ENCODE peak calls at places on chromosome 10, in eight cellular contexts. H is gastrocnemius medialis, U is A549, N is coronary artery, R is mucosa of descending colon, I is spleen, V is HFF-Myc, O is IMR-90. S is an unnamed sample.

GRCh38 chr10:61842755-61843497 is 58.6 kb upstream of the ARID5B start:
- DNase-seq in H (no peak), U (no peak), N (no peak), R (no peak), I (no peak), V (no peak), O (peak), S (no peak)

GRCh38 chr10:12196531-12197211 is 683 bp downstream of the CDC123 start:
- DNase-seq in H (no peak), U (no peak), N (no peak), R (no peak), I (no peak), V (no peak), O (no peak), S (no peak)

GRCh38 chr10:100743626-100744135 is 1.7 kb upstream of the PAX2 start:
- DNase-seq in H (peak), U (peak), N (no peak), R (peak), I (no peak), V (peak), O (peak), S (peak)

GRCh38 chr10:132146271-132146671 is 40.5 kb upstream of the DPYSL4 start:
- DNase-seq in H (no peak), U (no peak), N (no peak), R (no peak), I (peak), V (no peak), O (no peak), S (no peak)

GRCh38 chr10:124721295-124722052 is 22.7 kb downstream of the FAM53B start:
- DNase-seq in H (peak), U (no peak), N (no peak), R (no peak), I (peak), V (no peak), O (no peak), S (no peak)

GRCh38 chr10:27319752-27320561 is 79.4 kb upstream of the ACBD5 start:
- DNase-seq in H (peak), U (peak), N (no peak), R (peak), I (peak), V (no peak), O (peak), S (peak)

GRCh38 chr10:31011017-31011659 is 20.5 kb downstream of the ZNF438 start:
- DNase-seq in H (peak), U (no peak), N (no peak), R (peak), I (no peak), V (no peak), O (no peak), S (no peak)

GRCh38 chr10:79937256-79937635 is 11.7 kb downstream of the SFTPD start:
- DNase-seq in H (no peak), U (no peak), N (peak), R (no peak), I (no peak), V (no peak), O (no peak), S (no peak)

GRCh38 chr10:91006001-91006751 is 85.3 kb upstream of the ANKRD1 start:
- DNase-seq in H (peak), U (peak), N (no peak), R (peak), I (peak), V (peak), O (peak), S (peak)

GRCh38 chr10:31146496-31147219 is 115.0 kb upstream of the ZNF438 start:
- DNase-seq in H (no peak), U (peak), N (no peak), R (peak), I (no peak), V (no peak), O (peak), S (peak)

GRCh38 chr10:113292086-113292485 is 260.8 kb upstream of the HABP2 start:
- DNase-seq in H (no peak), U (no peak), N (no peak), R (no peak), I (no peak), V (no peak), O (no peak), S (no peak)

GRCh38 chr10:126397640-126398382 is 9.5 kb upstream of the ADAM12 start:
- DNase-seq in H (no peak), U (peak), N (no peak), R (no peak), I (no peak), V (peak), O (peak), S (peak)

GRCh38 chr10:84948644-84949043 is 620.3 kb downstream of the CCSER2 start:
- DNase-seq in H (no peak), U (no peak), N (no peak), R (no peak), I (no peak), V (no peak), O (no peak), S (no peak)

GRCh38 chr10:44890721-44891550 is 20.2 kb upstream of the TMEM72 start:
- DNase-seq in H (no peak), U (no peak), N (no peak), R (peak), I (no peak), V (no peak), O (no peak), S (no peak)

GRCh38 chr10:132279873-132280645 is 27.7 kb downstream of the STK32C start:
- DNase-seq in H (no peak), U (no peak), N (no peak), R (no peak), I (peak), V (no peak), O (no peak), S (no peak)

GRCh38 chr10:94279835-94280709 is 82.7 kb downstream of the NOC3L start:
- DNase-seq in H (no peak), U (peak), N (no peak), R (peak), I (peak), V (peak), O (peak), S (no peak)

GRCh38 chr10:35554036-35554435 is 51.1 kb upstream of the GJD4 start:
- DNase-seq in H (no peak), U (no peak), N (no peak), R (no peak), I (no peak), V (no peak), O (no peak), S (no peak)

GRCh38 chr10:35555962-35556930 is 48.9 kb upstream of the GJD4 start:
- DNase-seq in H (peak), U (no peak), N (no peak), R (no peak), I (no peak), V (no peak), O (no peak), S (no peak)

GRCh38 chr10:35552622-35553342 is 52.4 kb upstream of the GJD4 start:
- DNase-seq in H (no peak), U (no peak), N (no peak), R (no peak), I (no peak), V (no peak), O (peak), S (no peak)

GRCh38 chr10:35559416-35559815 is 45.7 kb upstream of the GJD4 start:
- DNase-seq in H (no peak), U (no peak), N (no peak), R (no peak), I (no peak), V (no peak), O (no peak), S (no peak)

DNA sequence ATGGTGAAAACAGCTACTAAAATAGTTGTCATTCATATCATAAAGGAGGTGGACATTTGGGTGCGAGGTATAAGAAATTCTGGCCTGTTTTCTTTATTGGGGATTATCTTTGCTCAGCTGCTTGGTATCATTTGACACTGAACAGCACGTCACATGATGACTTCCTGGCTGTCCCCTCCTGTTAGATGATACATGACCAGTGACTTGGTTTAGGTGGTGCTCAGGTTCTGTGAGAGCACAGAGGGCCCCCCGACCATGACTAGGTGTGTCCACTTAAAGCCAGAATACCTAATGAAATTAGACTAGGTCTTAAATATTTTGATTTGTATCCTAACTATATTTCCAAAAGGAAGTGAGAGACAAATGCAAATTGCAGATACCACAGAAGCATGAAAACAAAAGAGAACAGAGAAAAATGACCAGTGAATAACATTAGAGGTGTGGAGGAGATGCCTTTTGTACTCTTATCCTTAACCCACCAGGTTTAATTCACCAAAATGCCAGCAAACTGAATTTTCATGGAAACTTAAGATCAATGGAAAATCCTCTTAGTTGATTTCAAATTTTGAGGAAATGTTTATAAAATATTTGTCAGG is 50.6 kb upstream of the GJD4 start:
- DNase-seq in H (peak), U (no peak), N (no peak), R (no peak), I (no peak), V (no peak), O (no peak), S (no peak)
- H3K4me3 ChIP-seq in H (no peak), U (no peak), N (no peak), R (no peak), I (no peak), V (no peak), O (no peak), S (no peak)

GRCh38 chr10:119205926-119206602 is 1.3 kb upstream of the GRK5 start:
- DNase-seq in H (peak), U (peak), N (no peak), R (peak), I (peak), V (no peak), O (no peak), S (no peak)
- H3K4me3 ChIP-seq in H (peak), U (peak), N (peak), R (peak), I (peak), V (peak), O (peak), S (peak)

GRCh38 chr10:121154846-121155245 is 303.7 kb downstream of the WDR11 start:
- DNase-seq in H (no peak), U (no peak), N (no peak), R (peak), I (no peak), V (no peak), O (no peak), S (peak)

GRCh38 chr10:121152033-121152432 is 300.9 kb downstream of the WDR11 start:
- DNase-seq in H (no peak), U (no peak), N (no peak), R (no peak), I (no peak), V (no peak), O (no peak), S (no peak)

GRCh38 chr10:121155742-121156141 is 304.6 kb downstream of the WDR11 start:
- DNase-seq in H (no peak), U (no peak), N (no peak), R (peak), I (no peak), V (no peak), O (no peak), S (no peak)

GRCh38 chr10:121152935-121153334 is 301.8 kb downstream of the WDR11 start:
- DNase-seq in H (no peak), U (no peak), N (no peak), R (no peak), I (no peak), V (no peak), O (no peak), S (no peak)

GRCh38 chr10:121154310-121154709 is 303.1 kb downstream of the WDR11 start:
- DNase-seq in H (no peak), U (no peak), N (no peak), R (no peak), I (no peak), V (no peak), O (no peak), S (no peak)
- H3K4me3 ChIP-seq in H (no peak), U (no peak), N (no peak), R (no peak), I (no peak), V (no peak), O (no peak), S (no peak)

DNA sequence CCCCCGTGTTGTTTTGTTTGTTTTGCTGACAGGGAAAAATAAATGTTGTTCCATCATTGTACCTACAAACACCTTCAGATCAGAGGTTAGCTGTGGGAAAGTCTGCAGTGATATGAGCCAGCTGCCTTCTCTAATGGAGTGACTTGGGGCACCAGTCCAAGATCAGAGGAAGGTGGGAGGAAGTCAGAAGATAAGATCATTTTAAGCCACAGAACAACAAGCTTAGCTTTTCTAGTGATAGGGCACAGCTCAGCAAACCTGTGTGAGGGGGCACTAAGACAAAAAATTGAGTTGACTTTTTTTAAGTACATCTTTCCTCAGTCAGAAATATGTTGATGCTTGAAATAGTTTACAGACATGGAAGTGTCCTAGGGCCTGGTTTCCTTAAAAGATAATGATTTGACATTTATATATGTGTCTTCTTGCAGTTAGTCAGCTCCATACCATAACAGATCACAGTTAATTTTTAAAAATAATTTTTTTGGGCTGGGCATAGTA is 240.3 kb upstream of the KAT6B start:
- DNase-seq in H (no peak), U (peak), N (no peak), R (peak), I (no peak), V (no peak), O (peak), S (peak)
- H3K4me3 ChIP-seq in H (no peak), U (no peak), N (peak), R (no peak), I (peak), V (no peak), O (no peak), S (no peak)

GRCh38 chr10:24209946-24210491 is 1.1 kb downstream of the KIAA1217 start:
- DNase-seq in H (peak), U (peak), N (no peak), R (no peak), I (no peak), V (peak), O (peak), S (peak)
- H3K4me3 ChIP-seq in H (peak), U (no peak), N (peak), R (no peak), I (peak), V (peak), O (no peak), S (peak)

S was measured in retinal pigment epithelial cell.